ENCODE peak calls at places on chromosomes 1 and 21, in four cellular contexts. G is uterus, U is breast epithelium, P is prostate gland. Q is an unnamed sample.
A peak's percentile ranks its signal among the peaks of the same experiment; 100 is the strongest.

GRCh38 chr1:97379387-97380075 is 541.3 kb downstream of the DPYD start:
- DNase-seq in G (no peak), U (no peak), P (no peak), Q (no peak)

GRCh38 chr1:89001510-89001909 is 9.1 kb upstream of the KYAT3 start:
- DNase-seq in G (no peak), U (no peak), P (no peak), Q (no peak)

GRCh38 chr1:17610713-17611112 is 71.2 kb downstream of the ARHGEF10L start:
- DNase-seq in G (no peak), U (no peak), P (no peak), Q (no peak)

GRCh38 chr1:231951399-231951798 is 324.8 kb downstream of the DISC1 start:
- DNase-seq in G (no peak), U (no peak), P (no peak), Q (no peak)

GRCh38 chr21:43921602-43921978 is 56.6 kb downstream of the AGPAT3 start:
- DNase-seq in G (no peak), U (no peak), P (no peak), Q (no peak)

GRCh38 chr1:50329332-50329932 is 93.8 kb downstream of the DMRTA2 start:
- DNase-seq in G (no peak), U (no peak), P (no peak), Q (peak; percentile 85)

GRCh38 chr1:155241069-155241679 is 14.1 kb downstream of the ENTREP3 start:
- DNase-seq in G (peak; percentile 80), U (peak; percentile 74), P (peak; percentile 81), Q (peak; percentile 84)

GRCh38 chr1:2840036-2840809 is 38.7 kb upstream of the TTC34 start:
- DNase-seq in G (no peak), U (no peak), P (no peak), Q (no peak)

GRCh38 chr1:19220080-19220846 is 10.2 kb upstream of the UBR4 start:
- DNase-seq in G (no peak), U (no peak), P (no peak), Q (no peak)

GRCh38 chr1:174659823-174660222 is 212.1 kb downstream of the GPR52 start:
- DNase-seq in G (no peak), U (no peak), P (no peak), Q (no peak)

GRCh38 chr1:80217377-80217986 is 1211.0 kb upstream of the ADGRL4 start:
- DNase-seq in G (no peak), U (no peak), P (peak; percentile 26), Q (no peak)

GRCh38 chr1:24673336-24673735 is 30.2 kb downstream of the SRRM1 start:
- DNase-seq in G (no peak), U (no peak), P (no peak), Q (no peak)

GRCh38 chr1:224616761-224617409 is 768 bp downstream of the CNIH3 start:
- DNase-seq in G (no peak), U (no peak), P (no peak), Q (no peak)

GRCh38 chr1:22508329-22508728 is 55.0 kb upstream of the EPHA8 start:
- DNase-seq in G (no peak), U (no peak), P (no peak), Q (no peak)

GRCh38 chr1:172566196-172566997 is 33.4 kb downstream of the SUCO start:
- DNase-seq in G (no peak), U (no peak), P (no peak), Q (no peak)

GRCh38 chr1:64171797-64172281 is 31.6 kb upstream of the UBE2U start:
- DNase-seq in G (no peak), U (no peak), P (peak; percentile 13), Q (no peak)

GRCh38 chr1:161171191-161171590 is 5.0 kb downstream of the PPOX start:
- DNase-seq in G (no peak), U (no peak), P (no peak), Q (no peak)

DNA sequence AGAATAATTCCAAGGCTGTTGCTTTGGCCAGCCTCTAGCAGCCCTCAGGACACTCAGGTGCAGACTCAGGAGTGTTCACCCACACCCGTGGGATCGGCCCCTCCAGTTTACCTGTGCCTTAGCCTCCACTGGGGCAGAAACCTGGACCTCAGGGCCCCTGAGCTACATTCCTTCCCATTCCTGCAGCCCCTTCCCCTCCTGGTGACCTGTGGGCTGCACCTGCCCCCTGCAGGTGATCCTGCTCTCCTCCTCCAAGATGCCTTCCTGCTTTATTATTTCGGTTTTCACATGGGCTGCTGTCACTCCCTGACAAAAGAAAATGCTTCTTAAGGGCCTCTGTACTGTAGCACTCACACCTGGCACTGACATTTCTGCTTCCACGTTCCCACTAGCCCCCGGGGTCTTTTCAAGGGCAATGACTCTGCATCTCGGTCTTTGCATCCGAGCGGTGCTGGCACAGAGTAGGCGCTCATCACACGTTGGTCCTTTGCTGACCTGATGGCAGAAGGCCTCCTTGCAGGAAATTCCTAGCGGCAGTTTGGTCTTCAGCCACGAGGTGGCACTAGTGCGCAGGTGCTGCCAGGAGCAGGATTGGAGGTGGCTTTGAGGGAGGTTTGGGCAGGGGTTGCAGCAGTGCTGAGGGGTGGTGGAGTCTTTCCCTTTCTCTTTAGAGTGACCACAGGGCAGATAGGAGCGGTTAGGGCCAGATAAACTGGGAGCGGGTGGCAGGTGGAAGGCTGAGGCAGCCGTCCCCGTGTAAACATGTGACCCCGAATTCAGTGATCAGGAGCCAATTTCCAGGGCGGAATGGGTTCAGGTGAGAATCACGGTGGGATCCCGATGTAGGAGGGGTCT is 25.3 kb upstream of the ETV3 start:
- DNase-seq in G (peak; percentile 54), U (peak; percentile 50), P (peak; percentile 34), Q (peak; percentile 80)
- H3K4me1 ChIP-seq in G (no peaks in the 10 kb centered on the region), U (no peaks in the 10 kb centered on the region), P (no peaks in the 10 kb centered on the region), Q (no peaks in the 10 kb centered on the region)

GRCh38 chr1:236522937-236523703 is 662 bp upstream of the LGALS8 start:
- DNase-seq in G (peak; percentile 33), U (peak; percentile 20), P (peak; percentile 58), Q (peak; percentile 50)

GRCh38 chr1:236526079-236526478 is 2.3 kb downstream of the LGALS8 start:
- DNase-seq in G (no peak), U (no peak), P (no peak), Q (no peak)

GRCh38 chr1:236524892-236525179 is 1.1 kb downstream of the LGALS8 start:
- DNase-seq in G (no peak), U (no peak), P (no peak), Q (no peak)

GRCh38 chr1:236523704-236524141 is at the start of gene LGALS8:
- DNase-seq in G (peak; percentile 84), U (peak; percentile 80), P (peak; percentile 87), Q (peak; percentile 88)

DNA sequence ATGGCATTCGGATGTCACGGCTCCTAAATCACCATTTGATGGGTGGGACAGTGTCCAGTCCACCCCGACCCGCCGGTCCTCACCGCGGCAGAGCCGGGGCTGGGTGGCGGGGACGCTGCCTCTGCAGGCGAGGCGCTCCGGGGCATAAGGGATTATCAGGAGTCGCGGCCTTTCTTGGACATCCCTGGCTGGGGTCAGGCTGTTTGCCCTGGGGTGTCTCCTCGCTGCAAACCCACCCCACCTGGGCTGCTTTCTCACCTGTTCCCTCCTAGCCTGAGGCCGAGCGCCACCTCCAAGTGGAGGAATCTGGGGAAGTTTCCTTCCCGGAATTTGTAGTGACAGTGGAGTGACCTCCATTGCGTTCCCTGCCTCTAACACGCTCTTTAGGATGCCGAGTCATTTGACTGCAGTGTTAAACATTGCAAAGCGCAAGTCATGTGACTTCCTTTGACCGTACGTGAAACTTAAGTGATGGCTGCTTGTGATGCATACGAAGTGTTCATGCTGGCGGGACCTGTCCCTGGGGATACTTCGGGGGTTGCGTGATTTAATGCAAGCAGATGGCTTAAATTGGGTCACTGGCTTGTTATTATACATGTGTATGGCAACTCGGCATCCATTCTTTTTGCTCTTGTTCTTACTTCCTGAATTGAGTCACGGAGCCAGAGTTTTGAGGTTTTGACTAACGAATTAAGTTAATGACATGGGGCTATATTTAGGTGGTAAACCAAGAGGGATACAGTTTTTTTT is 535 bp downstream of the LGALS8 start:
- DNase-seq in G (peak; percentile 49), U (peak; percentile 26), P (peak; percentile 70), Q (peak; percentile 57)
- TF ChIP-seq POLR2A in G (no peak), U (no peak), P (peak; percentile 56), Q (peak; percentile 68)

DNA sequence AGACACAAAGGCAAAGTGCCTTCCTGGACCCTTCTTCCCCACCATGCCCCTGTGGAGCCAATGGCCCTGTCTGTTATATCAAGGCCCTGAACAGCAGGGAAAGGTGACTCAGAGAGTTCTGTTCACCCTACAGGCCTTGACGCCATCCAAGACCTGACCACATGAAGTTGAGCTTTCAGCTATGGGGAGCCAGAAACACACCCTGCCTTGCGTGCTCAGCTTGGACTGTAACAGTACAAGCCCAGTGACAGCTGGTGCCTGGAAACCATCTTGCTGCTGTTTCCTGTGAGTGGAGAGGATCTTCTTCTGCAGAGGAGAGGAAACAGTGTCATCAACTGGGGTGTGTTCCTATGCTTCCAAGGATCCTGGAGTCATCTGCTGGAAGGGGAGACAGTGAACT is 165.0 kb upstream of the IRF2BP2 start:
- DNase-seq in G (no peak), U (peak; percentile 15), P (no peak), Q (no peak)
- H3K4me1 ChIP-seq in G (no peaks in the 10 kb centered on the region), U (no peaks in the 10 kb centered on the region), P (no peaks in the 10 kb centered on the region), Q (peaks cover 8% of the 10 kb centered on the region)

GRCh38 chr1:15843826-15844572 is 3.5 kb upstream of the SPEN start:
- DNase-seq in G (no peak), U (no peak), P (no peak), Q (no peak)
- TF ChIP-seq POLR2A in G (no peak), U (no peak), P (no peak), Q (no peak)

DNA sequence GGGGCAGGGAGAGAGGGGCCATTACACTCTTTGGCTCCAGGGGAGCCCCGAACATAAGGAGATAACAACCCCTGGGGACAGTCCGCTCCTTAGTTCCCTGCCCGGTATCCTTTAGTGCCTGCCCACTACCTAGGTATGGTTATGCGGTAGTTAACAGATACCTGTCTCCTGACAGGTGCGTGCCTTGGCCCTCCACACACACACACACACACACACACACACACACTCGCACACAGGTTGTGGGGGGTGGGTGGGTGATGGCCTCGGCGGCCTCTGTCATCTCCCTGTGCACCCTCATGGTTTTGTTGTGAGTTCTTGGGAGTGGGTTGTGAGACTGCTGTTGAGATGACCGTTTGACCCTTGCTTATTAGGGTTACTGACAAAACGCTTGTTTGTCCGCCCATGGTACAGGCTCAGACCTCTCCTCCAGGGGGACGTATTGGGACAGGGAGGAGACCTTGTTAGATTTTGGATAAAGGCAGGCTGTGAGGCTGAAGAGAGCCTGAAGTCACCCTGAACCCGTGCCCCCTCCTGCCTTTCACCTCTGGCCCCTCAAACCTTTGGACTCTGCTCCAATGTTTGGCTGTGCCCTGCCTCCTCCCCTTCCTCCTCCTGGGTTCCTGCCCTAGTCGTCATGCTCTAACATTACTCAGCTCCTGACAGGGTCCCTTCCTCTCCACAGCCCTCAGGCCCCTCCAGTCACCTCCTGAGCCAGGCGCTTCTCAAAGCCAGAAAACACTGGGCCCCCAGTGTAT is 976 bp downstream of the RASSF5 start:
- DNase-seq in G (no peak), U (no peak), P (no peak), Q (no peak)
- H3K4me1 ChIP-seq in G (no peaks in the 10 kb centered on the region), U (peaks cover 6% of the 10 kb centered on the region), P (no peaks in the 10 kb centered on the region), Q (peaks cover 22% of the 10 kb centered on the region)

Q was measured in transverse colon.